ENCODE peak calls at places on chromosome 2, in eight cellular contexts. D, Y, X, L, A, H, C and S are unnamed samples.

GRCh38 chr2:221422516-221423211 is 149.4 kb downstream of the EPHA4 start:
- DNase-seq in X (no peak), C (no peak), A (no peak), Y (no peak), D (no peak), L (no peak), H (peak; percentile 32), S (no peak)

GRCh38 chr2:149446735-149447134 is 116.3 kb downstream of the LYPD6 start:
- DNase-seq in X (no peak), A (no peak), L (no peak), H (no peak), D (no peak), Y (no peak), C (no peak), S (no peak)

GRCh38 chr2:231241755-231242507 is 43.5 kb downstream of the ARMC9 start:
- DNase-seq in Y (no peak), A (no peak), D (no peak), C (no peak), L (no peak), H (no peak), X (peak; percentile 23), S (no peak)

GRCh38 chr2:238636269-238637073 is 209.7 kb downstream of the ASB1 start:
- DNase-seq in D (peak; percentile 84), C (no peak), Y (no peak), X (no peak), A (no peak), H (peak; percentile 15), L (no peak), S (no peak)

GRCh38 chr2:240277073-240277806 is 136.8 kb upstream of the OTOS start:
- DNase-seq in X (peak; percentile 79), L (no peak), Y (no peak), C (no peak), D (peak; percentile 52), A (no peak), H (peak; percentile 42), S (no peak)

GRCh38 chr2:240959214-240959940 is 39.0 kb upstream of the SNED1 start:
- DNase-seq in X (no peak), A (no peak), Y (no peak), H (no peak), D (no peak), L (no peak), C (no peak), S (no peak)

GRCh38 chr2:106054880-106055655 is 139.0 kb downstream of the UXS1 start:
- DNase-seq in L (no peak), H (no peak), D (no peak), X (no peak), A (no peak), C (no peak), Y (no peak), S (no peak)

GRCh38 chr2:237075749-237076599 is 9.7 kb upstream of the COPS8 start:
- DNase-seq in A (no peak), C (no peak), X (no peak), H (no peak), L (peak; percentile 54), Y (no peak), D (no peak), S (no peak)

GRCh38 chr2:233981574-233982420 is 64.6 kb downstream of the TRPM8 start:
- DNase-seq in D (no peak), X (no peak), C (no peak), A (no peak), H (no peak), Y (no peak), L (peak; percentile 20), S (no peak)

GRCh38 chr2:219473511-219473910 is 25.2 kb upstream of the GMPPA start:
- DNase-seq in A (no peak), D (no peak), H (no peak), X (no peak), L (no peak), C (no peak), Y (no peak), S (no peak)

GRCh38 chr2:207845202-207845864 is 75.6 kb upstream of the FZD5 start:
- DNase-seq in C (no peak), H (no peak), D (no peak), L (no peak), Y (no peak), X (no peak), A (no peak), S (no peak)

GRCh38 chr2:65320042-65320711 is 92.5 kb downstream of the ACTR2 start:
- DNase-seq in C (peak; percentile 58), X (peak; percentile 84), Y (no peak), H (peak; percentile 92), L (peak; percentile 51), A (peak; percentile 57), D (peak; percentile 67), S (no peak)

GRCh38 chr2:121019756-121020155 is 265.2 kb downstream of the TFCP2L1 start:
- DNase-seq in Y (no peak), C (no peak), D (no peak), X (no peak), A (no peak), H (no peak), L (no peak), S (no peak)

GRCh38 chr2:191488135-191488534 is 189.8 kb upstream of the NABP1 start:
- DNase-seq in H (no peak), X (no peak), D (no peak), A (no peak), Y (no peak), C (no peak), L (no peak), S (no peak)

GRCh38 chr2:234835738-234836137 is 116.1 kb upstream of the SH3BP4 start:
- DNase-seq in L (no peak), H (no peak), A (no peak), D (no peak), X (no peak), Y (no peak), C (no peak), S (no peak)

GRCh38 chr2:37201766-37202165 is 5.5 kb downstream of the CEBPZOS start:
- DNase-seq in D (no peak), Y (no peak), X (no peak), H (peak; percentile 24), L (no peak), C (no peak), A (no peak), S (no peak)

GRCh38 chr2:128563348-128563687 is 244.7 kb upstream of the HS6ST1 start:
- DNase-seq in Y (no peak), H (peak; percentile 91), L (no peak), D (peak; percentile 97), X (peak; percentile 97), A (no peak), C (no peak), S (no peak)

GRCh38 chr2:111665011-111665410 is 219.0 kb downstream of the ANAPC1 start:
- DNase-seq in X (no peak), Y (no peak), A (no peak), H (no peak), C (no peak), D (no peak), L (no peak), S (no peak)

GRCh38 chr2:74206180-74206688 is 7.8 kb downstream of the MTHFD2 start:
- DNase-seq in Y (peak; percentile 46), A (peak; percentile 69), X (peak; percentile 86), L (no peak), C (peak; percentile 62), H (peak; percentile 64), D (peak; percentile 48), S (no peak)

GRCh38 chr2:101697794-101698418 is 399 bp downstream of the MAP4K4 start:
- DNase-seq in D (peak; percentile 67), Y (peak; percentile 24), X (peak; percentile 15), C (no peak), A (no peak), L (no peak), H (no peak), S (peak; percentile 59)

GRCh38 chr2:127700527-127701192 is 637 bp upstream of the SFT2D3 start:
- DNase-seq in X (no peak), L (peak; percentile 93), A (peak; percentile 84), H (no peak), D (no peak), Y (no peak), C (peak; percentile 84), S (peak; percentile 24)

GRCh38 chr2:138078153-138078552 is 113.9 kb downstream of the HNMT start:
- DNase-seq in X (no peak), C (no peak), A (no peak), Y (no peak), L (no peak), H (no peak), D (peak; percentile 13), S (no peak)

GRCh38 chr2:105125920-105126319 is 88.1 kb downstream of the MRPS9 start:
- DNase-seq in A (no peak), H (no peak), D (no peak), Y (no peak), L (no peak), C (no peak), X (no peak), S (no peak)

GRCh38 chr2:203689424-203690109 is 16.9 kb upstream of the CD28 start:
- DNase-seq in D (no peak), C (no peak), H (no peak), A (no peak), L (no peak), Y (no peak), X (no peak), S (no peak)

GRCh38 chr2:20992201-20992711 is 51.6 kb downstream of the APOB start:
- DNase-seq in L (no peak), D (peak; percentile 89), H (no peak), Y (no peak), X (peak; percentile 6), A (no peak), C (no peak), S (no peak)

GRCh38 chr2:158725496-158725895 is 69.6 kb upstream of the DAPL1 start:
- DNase-seq in D (no peak), X (no peak), Y (no peak), L (no peak), H (no peak), A (no peak), C (no peak), S (no peak)

GRCh38 chr2:85945576-85945975 is 56.8 kb upstream of the ST3GAL5 start:
- DNase-seq in A (no peak), D (no peak), H (no peak), L (no peak), C (no peak), Y (no peak), X (no peak), S (no peak)

GRCh38 chr2:71048096-71048495 is 20.4 kb upstream of the NAGK start:
- DNase-seq in Y (no peak), X (no peak), D (no peak), L (no peak), A (no peak), C (no peak), H (no peak), S (no peak)

GRCh38 chr2:75587954-75588587 is 27.3 kb upstream of the EVA1A start:
- DNase-seq in A (no peak), Y (no peak), L (no peak), C (no peak), H (peak; percentile 87), D (peak; percentile 68), X (peak; percentile 59), S (no peak)

GRCh38 chr2:9004338-9005204 is 1.1 kb upstream of the MBOAT2 start:
- DNase-seq in A (no peak), X (peak; percentile 25), Y (no peak), C (no peak), H (peak; percentile 30), D (peak; percentile 22), L (no peak), S (no peak)